ENCODE peak calls at places on chromosomes 1 and 21, in eight cellular contexts. H, L, W, O, M, F, N and D are unnamed samples.

GRCh38 chr1:56098956-56099355 is 480.4 kb downstream of the PLPP3 start:
- DNase-seq in H (no peak), L (no peak), W (no peak), O (no peak), M (peak; percentile 85), F (peak; percentile 55), N (no peak), D (no peak)

GRCh38 chr1:15236226-15237145 is 10.5 kb upstream of the FHAD1 start:
- DNase-seq in H (no peak), L (no peak), W (no peak), O (no peak), M (no peak), F (peak; percentile 45), N (no peak), D (no peak)

GRCh38 chr1:14715266-14715665 is 116.8 kb downstream of the KAZN start:
- DNase-seq in H (no peak), L (no peak), W (no peak), O (no peak), M (no peak), F (no peak), N (no peak), D (no peak)

GRCh38 chr1:41420351-41420750 is 59.1 kb downstream of the FOXO6 start:
- DNase-seq in H (no peak), L (no peak), W (no peak), O (no peak), M (no peak), F (no peak), N (no peak), D (no peak)

GRCh38 chr1:228865613-228866320 is 130.5 kb downstream of the RHOU start:
- DNase-seq in H (no peak), L (no peak), W (no peak), O (no peak), M (no peak), F (no peak), N (no peak), D (no peak)

GRCh38 chr1:201008666-201009360 is 14.7 kb downstream of the KIF21B start:
- DNase-seq in H (no peak), L (no peak), W (no peak), O (no peak), M (no peak), F (no peak), N (no peak), D (no peak)

GRCh38 chr1:214004014-214004413 is 16.2 kb downstream of the PROX1 start:
- DNase-seq in H (no peak), L (no peak), W (no peak), O (no peak), M (no peak), F (no peak), N (no peak), D (no peak)

GRCh38 chr1:245751111-245751510 is 596.3 kb downstream of the KIF26B start:
- DNase-seq in H (no peak), L (no peak), W (no peak), O (no peak), M (peak; percentile 59), F (no peak), N (peak; percentile 41), D (no peak)

GRCh38 chr1:104264506-104264905 is 514.8 kb downstream of the AMY1C start:
- DNase-seq in H (no peak), L (no peak), W (no peak), O (no peak), M (no peak), F (no peak), N (no peak), D (no peak)

GRCh38 chr1:1305300-1306069 is 2.2 kb downstream of the ACAP3 start:
- DNase-seq in H (peak; percentile 39), L (peak; percentile 46), W (no peak), O (peak; percentile 82), M (peak; percentile 71), F (peak; percentile 86), N (peak; percentile 32), D (peak; percentile 53)

GRCh38 chr1:240350910-240351331 is 259.2 kb downstream of the FMN2 start:
- DNase-seq in H (no peak), L (no peak), W (no peak), O (no peak), M (peak; percentile 96), F (peak; percentile 89), N (no peak), D (no peak)

GRCh38 chr1:60911980-60912692 is 170.2 kb upstream of the NFIA start:
- DNase-seq in H (no peak), L (no peak), W (no peak), O (no peak), M (no peak), F (no peak), N (no peak), D (peak; percentile 60)

GRCh38 chr1:40663324-40664166 is 1.9 kb downstream of the RIMS3 start:
- DNase-seq in H (no peak), L (no peak), W (no peak), O (no peak), M (no peak), F (no peak), N (no peak), D (no peak)

GRCh38 chr1:160082926-160083325 is 1.6 kb downstream of the KCNJ9 start:
- DNase-seq in H (no peak), L (no peak), W (no peak), O (no peak), M (no peak), F (no peak), N (no peak), D (no peak)

GRCh38 chr1:177975588-177976495 is 6.0 kb upstream of the SEC16B start:
- DNase-seq in H (no peak), L (no peak), W (no peak), O (no peak), M (peak; percentile 88), F (peak; percentile 71), N (no peak), D (no peak)

GRCh38 chr1:182484531-182485257 is 34.7 kb downstream of the RGSL1 start:
- DNase-seq in H (no peak), L (no peak), W (no peak), O (no peak), M (no peak), F (no peak), N (no peak), D (no peak)

GRCh38 chr1:205318231-205318991 is 3.1 kb downstream of the NUAK2 start:
- DNase-seq in H (no peak), L (no peak), W (peak; percentile 82), O (no peak), M (no peak), F (peak; percentile 9), N (no peak), D (no peak)

GRCh38 chr1:200075938-200076546 is 48.5 kb downstream of the NR5A2 start:
- DNase-seq in H (no peak), L (no peak), W (no peak), O (no peak), M (peak; percentile 79), F (peak; percentile 84), N (peak; percentile 61), D (peak; percentile 100)

GRCh38 chr1:158055854-158056253 is 62.4 kb downstream of the KIRREL1 start:
- DNase-seq in H (no peak), L (no peak), W (no peak), O (no peak), M (no peak), F (no peak), N (no peak), D (peak; percentile 69)

GRCh38 chr1:41618871-41619270 is 134.4 kb upstream of the EDN2 start:
- DNase-seq in H (no peak), L (no peak), W (no peak), O (no peak), M (no peak), F (no peak), N (no peak), D (no peak)

GRCh38 chr1:9621032-9621431 is 30.5 kb upstream of the PIK3CD start:
- DNase-seq in H (no peak), L (no peak), W (no peak), O (no peak), M (no peak), F (no peak), N (no peak), D (no peak)

GRCh38 chr21:44263768-44264167 is 2.1 kb upstream of the DNMT3L start:
- DNase-seq in H (no peak), L (no peak), W (peak; percentile 32), O (no peak), M (no peak), F (no peak), N (no peak), D (no peak)

GRCh38 chr1:233025156-233025555 is 74.7 kb downstream of the NTPCR start:
- DNase-seq in H (no peak), L (no peak), W (peak; percentile 60), O (no peak), M (peak; percentile 30), F (peak; percentile 30), N (no peak), D (peak; percentile 58)

GRCh38 chr1:32971576-32971975 is 7.0 kb upstream of the RNF19B start:
- DNase-seq in H (no peak), L (no peak), W (no peak), O (no peak), M (no peak), F (no peak), N (no peak), D (no peak)

GRCh38 chr1:3078421-3078820 is 9.4 kb downstream of the PRDM16 start:
- DNase-seq in H (no peak), L (no peak), W (no peak), O (no peak), M (no peak), F (no peak), N (no peak), D (no peak)

GRCh38 chr1:226873771-226874578 is 3.6 kb downstream of the PSEN2 start:
- DNase-seq in H (no peak), L (no peak), W (no peak), O (no peak), M (no peak), F (no peak), N (no peak), D (no peak)

GRCh38 chr1:228102791-228103620 is at the start of gene C1orf35:
- DNase-seq in H (peak; percentile 91), L (peak; percentile 88), W (peak; percentile 94), O (peak; percentile 94), M (peak; percentile 88), F (peak; percentile 91), N (peak; percentile 64), D (peak; percentile 83)

GRCh38 chr1:183106166-183106565 is 79.9 kb upstream of the LAMC2 start:
- DNase-seq in H (no peak), L (no peak), W (no peak), O (no peak), M (peak; percentile 73), F (peak; percentile 22), N (no peak), D (no peak)

GRCh38 chr21:38637161-38637560 is 138.9 kb upstream of the ERG start:
- DNase-seq in H (no peak), L (no peak), W (no peak), O (no peak), M (no peak), F (no peak), N (no peak), D (no peak)

GRCh38 chr1:53592521-53592982 is 133.4 kb downstream of the DMRTB1 start:
- DNase-seq in H (no peak), L (no peak), W (no peak), O (no peak), M (peak; percentile 79), F (no peak), N (peak; percentile 44), D (no peak)

GRCh38 chr1:103461171-103462105 is 64.1 kb upstream of the RNPC3 start:
- DNase-seq in H (no peak), L (no peak), W (no peak), O (no peak), M (peak; percentile 16), F (peak; percentile 26), N (no peak), D (no peak)

GRCh38 chr1:42176902-42177519 is 12.5 kb upstream of the GUCA2A start:
- DNase-seq in H (no peak), L (no peak), W (no peak), O (no peak), M (peak; percentile 55), F (peak; percentile 42), N (no peak), D (peak; percentile 51)

GRCh38 chr21:42818328-42818749 is 61.0 kb downstream of the WDR4 start:
- DNase-seq in H (peak; percentile 33), L (peak; percentile 31), W (peak; percentile 78), O (peak; percentile 67), M (peak; percentile 39), F (peak; percentile 32), N (peak; percentile 11), D (peak; percentile 36)

GRCh38 chr1:245599413-245600174 is 444.8 kb downstream of the KIF26B start:
- DNase-seq in H (no peak), L (no peak), W (no peak), O (no peak), M (peak; percentile 94), F (peak; percentile 92), N (peak; percentile 95), D (no peak)